ENCODE peak calls at places on chromosomes 5 and 9, in seven cellular contexts. C is effector memory CD8-positive, alpha-beta T cell; J is left cardiac atrium; H is A549; M is activated CD8-positive, alpha-beta memory T cell treated with anti-CD3 and anti-CD28 coated beads, Interleukin-2, amount 10 ng/mL, durations not matched to agents 7 days and 5 days; V is sciatic nerve; N is CD8-positive, alpha-beta T cell. D is an unnamed sample.

GRCh38 chr5:127935398-127935797 is 148.2 kb upstream of the SLC12A2 start:
- ATAC-seq in C (no peak), J (no peak), H (peak), M (no peak), V (no peak), N (no peak), D (no peak)

GRCh38 chr5:56309262-56309826 is 76.2 kb upstream of the ANKRD55 start:
- ATAC-seq in C (no peak), J (no peak), H (no peak), M (no peak), V (no peak), N (no peak), D (no peak)

GRCh38 chr5:131488463-131488862 is 146.6 kb downstream of the RAPGEF6 start:
- ATAC-seq in C (peak), J (no peak), H (no peak), M (peak), V (peak), N (no peak), D (no peak)

GRCh38 chr5:28809811-28810750 is 1771.7 kb upstream of the CDH9 start:
- ATAC-seq in C (no peak), J (no peak), H (no peak), M (no peak), V (peak), N (no peak), D (no peak)

GRCh38 chr5:122844916-122845252 is 529 bp upstream of the SNX24 start:
- ATAC-seq in C (peak), J (peak), H (peak), M (peak), V (peak), N (peak), D (peak)

GRCh38 chr5:9699681-9700080 is 69.5 kb upstream of the TAS2R1 start:
- ATAC-seq in C (no peak), J (no peak), H (no peak), M (no peak), V (no peak), N (no peak), D (no peak)

GRCh38 chr5:76137887-76138542 is 54.8 kb downstream of the SV2C start:
- ATAC-seq in C (no peak), J (no peak), H (no peak), M (no peak), V (no peak), N (no peak), D (no peak)

GRCh38 chr9:130835441-130836298 is 616 bp downstream of the ABL1 start:
- ATAC-seq in C (no peak), J (peak), H (peak), M (peak), V (peak), N (no peak), D (peak)

GRCh38 chr9:1978941-1979340 is 36.2 kb upstream of the SMARCA2 start:
- ATAC-seq in C (no peak), J (peak), H (no peak), M (no peak), V (peak), N (no peak), D (no peak)

GRCh38 chr5:67493676-67494075 is 297.1 kb upstream of the CD180 start:
- ATAC-seq in C (no peak), J (peak), H (peak), M (no peak), V (peak), N (no peak), D (no peak)

GRCh38 chr9:71662086-71662485 is 106.2 kb downstream of the CEMIP2 start:
- ATAC-seq in C (no peak), J (no peak), H (peak), M (no peak), V (no peak), N (no peak), D (no peak)

GRCh38 chr9:36665921-36666429 is 93.3 kb downstream of the MELK start:
- ATAC-seq in C (no peak), J (no peak), H (no peak), M (peak), V (no peak), N (no peak), D (no peak)

GRCh38 chr9:95971815-95972214 is 96.3 kb downstream of the ERCC6L2 start:
- ATAC-seq in C (no peak), J (no peak), H (no peak), M (no peak), V (no peak), N (no peak), D (no peak)

GRCh38 chr9:22067196-22067595 is 58.1 kb upstream of the CDKN2B start:
- ATAC-seq in C (no peak), J (no peak), H (no peak), M (no peak), V (no peak), N (no peak), D (no peak)

GRCh38 chr5:180018661-180019060 is 52.9 kb downstream of the RNF130 start:
- ATAC-seq in C (no peak), J (peak), H (no peak), M (no peak), V (no peak), N (no peak), D (no peak)

GRCh38 chr5:138140268-138140667 is 1.0 kb upstream of the NME5 start:
- ATAC-seq in C (no peak), J (no peak), H (no peak), M (no peak), V (no peak), N (no peak), D (no peak)

GRCh38 chr9:133468777-133469455 is 9.1 kb downstream of the CACFD1 start:
- ATAC-seq in C (no peak), J (no peak), H (peak), M (no peak), V (no peak), N (no peak), D (no peak)

GRCh38 chr5:111229126-111229525 is 4.9 kb downstream of the CAMK4 start:
- ATAC-seq in C (no peak), J (no peak), H (no peak), M (no peak), V (no peak), N (no peak), D (no peak)

GRCh38 chr5:55141945-55142690 is 17.9 kb upstream of the GPX8 start:
- ATAC-seq in C (peak), J (no peak), H (no peak), M (peak), V (no peak), N (no peak), D (no peak)

D was measured in gastroesophageal sphincter.